ENCODE peak calls at places on chromosomes 12 and 14, in five cellular contexts. M, U, J, V and R are unnamed samples.

GRCh38 chr14:63852271-63852816 is 460 bp upstream of the SYNE2 start:
- DNase-seq in V (peak; percentile 38), M (no peak), U (no peak), J (peak; percentile 45), R (no peak)

GRCh38 chr14:29462772-29463171 is 464.9 kb downstream of the PRKD1 start:
- DNase-seq in J (no peak), M (no peak), V (peak; percentile 21), U (no peak), R (no peak)

GRCh38 chr14:92780444-92780843 is 13.7 kb upstream of the GOLGA5 start:
- DNase-seq in U (no peak), M (no peak), J (peak; percentile 73), V (peak; percentile 32), R (no peak)

GRCh38 chr14:22420598-22421186 is 168.3 kb downstream of the DAD1 start:
- DNase-seq in J (no peak), U (no peak), M (no peak), V (peak; percentile 48), R (no peak)

GRCh38 chr14:50225067-50225973 is 6.1 kb downstream of the SOS2 start:
- DNase-seq in M (no peak), J (peak; percentile 91), V (peak; percentile 88), U (no peak), R (no peak)

GRCh38 chr12:14442221-14442881 is 76.9 kb downstream of the ATF7IP start:
- DNase-seq in J (peak; percentile 8), V (peak; percentile 56), U (no peak), M (no peak), R (no peak)

GRCh38 chr12:2076196-2076570 is 23.4 kb downstream of the CACNA1C start:
- DNase-seq in M (no peak), U (no peak), V (peak; percentile 76), J (peak; percentile 41), R (no peak)

GRCh38 chr14:73786632-73786941 is 65.0 kb upstream of the PTGR2 start:
- DNase-seq in V (peak; percentile 61), M (no peak), U (no peak), J (peak; percentile 56), R (peak; percentile 55)

GRCh38 chr14:104820669-104821228 is 19.8 kb downstream of the ZBTB42 start:
- DNase-seq in V (peak; percentile 81), J (peak; percentile 90), U (no peak), M (peak; percentile 75), R (no peak)

GRCh38 chr12:50926415-50926814 is 25.9 kb upstream of the HIGD1C start:
- DNase-seq in J (no peak), U (no peak), M (no peak), V (no peak), R (no peak)

GRCh38 chr14:101360045-101360931 is 201.0 kb upstream of the DIO3 start:
- DNase-seq in M (no peak), J (peak; percentile 10), V (peak; percentile 2), U (no peak), R (no peak)

GRCh38 chr12:57611116-57611809 is at the start of gene ARHGEF25:
- DNase-seq in U (peak; percentile 57), J (peak; percentile 77), M (peak; percentile 84), V (peak; percentile 73), R (no peak)

DNA sequence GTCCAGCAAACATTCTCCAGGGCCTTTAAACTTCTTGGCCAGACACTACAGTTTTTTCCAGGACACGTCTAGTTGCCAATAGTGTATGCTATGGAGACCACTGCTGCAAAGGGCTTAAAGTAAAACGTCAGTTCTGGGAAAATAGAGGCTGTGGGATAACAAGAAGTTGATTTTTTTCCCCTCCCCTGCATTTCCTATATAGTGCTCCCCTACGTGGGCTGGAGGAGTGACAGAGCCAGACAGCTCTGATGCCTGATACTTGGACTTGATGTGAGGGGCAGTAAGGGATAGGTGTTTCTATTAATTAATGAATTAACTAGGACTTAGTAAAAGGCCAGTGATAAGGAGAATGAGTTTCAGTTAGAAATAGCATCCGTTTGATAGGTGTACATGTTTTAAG is 2.4 kb downstream of the ACVR1B start:
- DNase-seq in U (no peak), V (no peak), J (no peak), M (no peak), R (no peak)
- H3K4me3 ChIP-seq in U (no peak overlapping the region), V (peak overlapping the region; percentile 96), J (peak overlapping the region; percentile 96), M (no peak overlapping the region), R (peak overlapping the region; percentile 72)

DNA sequence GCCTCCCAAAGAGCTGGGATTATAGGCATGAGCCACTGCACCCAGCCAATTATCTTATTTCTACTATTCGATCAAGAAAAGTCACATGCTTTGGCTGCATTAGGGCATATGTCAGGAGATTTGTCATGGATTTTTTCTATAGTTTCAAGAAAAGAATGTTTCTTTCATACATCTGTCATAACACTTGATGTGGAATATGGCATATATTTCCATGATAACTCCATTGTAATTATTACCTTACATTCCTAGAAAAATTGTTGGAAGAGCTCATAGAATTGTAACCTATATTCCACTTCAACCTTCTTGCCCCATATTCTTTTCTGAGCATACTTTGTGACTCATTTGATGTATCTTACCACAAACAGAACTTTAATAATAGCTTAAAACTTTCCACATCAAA is 740.9 kb upstream of the FLRT2 start:
- DNase-seq in V (no peak), M (no peak), U (no peak), J (no peak), R (no peak)
- H3K9me3 ChIP-seq in V (no peaks in the 10 kb centered on the region), M (no peaks in the 10 kb centered on the region), U (no peaks in the 10 kb centered on the region), J (no peaks in the 10 kb centered on the region), R (no peaks in the 10 kb centered on the region)

DNA sequence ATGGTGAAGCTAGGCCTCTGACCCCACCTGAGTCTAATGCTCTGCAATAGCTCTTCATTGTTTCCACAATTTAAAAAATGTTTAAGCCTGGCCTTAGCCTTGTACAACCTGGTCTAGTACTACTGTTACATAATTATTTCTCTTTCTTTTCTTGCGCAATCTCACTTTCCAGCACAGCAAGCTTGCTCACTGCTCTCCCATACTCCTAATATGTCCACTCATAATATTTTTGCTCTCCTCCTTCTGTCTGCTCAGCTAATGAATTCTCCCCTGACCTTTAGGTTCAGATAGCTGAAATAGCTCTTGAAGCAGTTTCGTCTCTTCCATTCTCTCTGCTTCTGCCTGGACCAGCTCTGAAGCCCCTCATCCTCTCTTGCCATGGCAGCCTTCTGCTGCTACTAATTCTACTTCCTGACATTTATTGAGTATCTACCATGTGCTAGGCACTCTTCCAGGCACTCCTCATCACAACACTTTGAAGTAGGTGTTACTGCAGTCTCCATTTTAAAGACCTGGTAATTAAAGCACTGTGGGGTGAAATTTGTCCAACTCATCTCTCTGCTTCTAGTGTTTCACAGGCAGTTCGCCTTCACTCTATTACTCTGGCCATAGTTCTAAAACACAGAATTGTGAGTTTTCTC is 2.8 kb upstream of the SLC48A1 start:
- DNase-seq in U (no peak), V (peak; percentile 68), M (no peak), J (peak; percentile 81), R (peak; percentile 44)
- H3K4me1 ChIP-seq in U (peaks cover 12% of the 10 kb centered on the region), V (peaks cover 5% of the 10 kb centered on the region), M (peaks cover 58% of the 10 kb centered on the region), J (peaks cover 25% of the 10 kb centered on the region), R (peaks cover 37% of the 10 kb centered on the region)

GRCh38 chr14:57390037-57390805 is at the start of gene NAA30:
- DNase-seq in U (peak; percentile 89), M (peak; percentile 81), J (peak; percentile 98), V (peak; percentile 96), R (peak; percentile 96)

GRCh38 chr14:57389646-57390036 is 745 bp upstream of the NAA30 start:
- DNase-seq in U (peak; percentile 19), V (no peak), J (no peak), M (no peak), R (peak; percentile 51)

GRCh38 chr14:57390806-57391562 is 598 bp downstream of the NAA30 start:
- DNase-seq in U (no peak), M (peak; percentile 14), J (peak; percentile 71), V (peak; percentile 41), R (peak; percentile 42)

GRCh38 chr14:57391609-57392195 is 1.3 kb downstream of the NAA30 start:
- DNase-seq in J (peak; percentile 10), U (no peak), M (no peak), V (peak; percentile 13), R (no peak)

DNA sequence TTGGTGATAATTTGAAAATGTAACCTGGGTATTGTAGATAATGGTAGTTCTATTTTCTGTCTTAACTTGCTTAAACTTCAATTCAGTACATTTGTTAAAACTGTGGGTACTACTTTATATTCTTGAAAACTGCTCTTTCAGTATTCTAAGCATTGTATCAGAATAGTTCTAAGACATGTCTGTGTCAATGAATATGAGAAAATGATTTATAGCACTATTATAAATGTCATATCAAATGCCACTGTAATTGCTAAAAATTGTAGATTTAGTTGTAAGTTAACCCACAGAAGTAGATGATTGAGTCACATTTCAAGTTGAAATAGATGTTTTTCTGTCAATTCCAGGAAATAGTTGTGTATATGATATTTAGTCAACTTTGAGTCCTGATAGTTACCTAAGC is 2.4 kb downstream of the NAA30 start:
- DNase-seq in M (no peak), V (no peak), U (no peak), J (no peak), R (no peak)
- H3K4me3 ChIP-seq in M (no peak overlapping the region), V (peak overlapping the region; percentile 89), U (no peak overlapping the region), J (peak overlapping the region; percentile 82), R (peak overlapping the region; percentile 14)

GRCh38 chr12:115999582-115999981 is 277.9 kb downstream of the MED13L start:
- DNase-seq in J (no peak), M (no peak), U (no peak), V (no peak), R (no peak)
- H3K9me3 ChIP-seq in J (no peaks in the 10 kb centered on the region), M (no peaks in the 10 kb centered on the region), U (no peaks in the 10 kb centered on the region), V (no peaks in the 10 kb centered on the region), R (no peaks in the 10 kb centered on the region)